ENCODE peak calls at places on chromosomes 1 and 21, in four cellular contexts. One of them, this sample, is unnamed.

GRCh38 chr21:37220433-37220980 is 46.6 kb downstream of the VPS26C start:
- DNase-seq in lung: no peak
- DNase-seq in brain microvascular endothelial cell: peak
- DNase-seq in cardiac fibroblast: peak
- DNase-seq in this sample: peak

GRCh38 chr1:242025681-242026080 is 26.8 kb upstream of the MAP1LC3C start:
- DNase-seq in lung: no peak
- DNase-seq in brain microvascular endothelial cell: no peak
- DNase-seq in cardiac fibroblast: no peak
- DNase-seq in this sample: no peak

GRCh38 chr1:216566809-216567208 is 143.6 kb upstream of the USH2A start:
- DNase-seq in lung: no peak
- DNase-seq in brain microvascular endothelial cell: peak
- DNase-seq in cardiac fibroblast: peak
- DNase-seq in this sample: no peak

GRCh38 chr21:28336299-28336698 is 656.4 kb downstream of the LTN1 start:
- DNase-seq in lung: no peak
- DNase-seq in brain microvascular endothelial cell: peak
- DNase-seq in cardiac fibroblast: peak
- DNase-seq in this sample: peak

GRCh38 chr1:45250544-45250943 is 44.1 kb upstream of the ZSWIM5 start:
- DNase-seq in lung: no peak
- DNase-seq in brain microvascular endothelial cell: no peak
- DNase-seq in cardiac fibroblast: no peak
- DNase-seq in this sample: no peak

GRCh38 chr1:112704908-112705627 is 1.9 kb downstream of the RHOC start:
- DNase-seq in lung: peak
- DNase-seq in brain microvascular endothelial cell: peak
- DNase-seq in cardiac fibroblast: peak
- DNase-seq in this sample: peak

GRCh38 chr1:177181631-177182291 is 11.0 kb downstream of the BRINP2 start:
- DNase-seq in lung: peak
- DNase-seq in brain microvascular endothelial cell: peak
- DNase-seq in cardiac fibroblast: peak
- DNase-seq in this sample: no peak

GRCh38 chr21:36183144-36183795 is 26.6 kb downstream of the DOP1B start:
- DNase-seq in lung: no peak
- DNase-seq in brain microvascular endothelial cell: no peak
- DNase-seq in cardiac fibroblast: no peak
- DNase-seq in this sample: no peak

GRCh38 chr1:174743654-174744561 is 255.8 kb upstream of the CACYBP start:
- DNase-seq in lung: no peak
- DNase-seq in brain microvascular endothelial cell: no peak
- DNase-seq in cardiac fibroblast: peak
- DNase-seq in this sample: no peak

GRCh38 chr1:32867151-32867550 is 3.6 kb downstream of the FNDC5 start:
- DNase-seq in lung: no peak
- DNase-seq in brain microvascular endothelial cell: no peak
- DNase-seq in cardiac fibroblast: no peak
- DNase-seq in this sample: no peak

GRCh38 chr1:15757575-15758401 is 807 bp upstream of the FBLIM1 start:
- DNase-seq in lung: no peak
- DNase-seq in brain microvascular endothelial cell: no peak
- DNase-seq in cardiac fibroblast: peak
- DNase-seq in this sample: no peak

GRCh38 chr1:212364985-212365384 is 49.7 kb downstream of the PACC1 start:
- DNase-seq in lung: no peak
- DNase-seq in brain microvascular endothelial cell: no peak
- DNase-seq in cardiac fibroblast: no peak
- DNase-seq in this sample: no peak

GRCh38 chr21:33948096-33948950 is 32.7 kb upstream of the ATP5PO start:
- DNase-seq in lung: peak
- DNase-seq in brain microvascular endothelial cell: no peak
- DNase-seq in cardiac fibroblast: peak
- DNase-seq in this sample: no peak

GRCh38 chr1:234599617-234600417 is 10.2 kb downstream of the IRF2BP2 start:
- DNase-seq in lung: peak
- DNase-seq in brain microvascular endothelial cell: peak
- DNase-seq in cardiac fibroblast: peak
- DNase-seq in this sample: peak

GRCh38 chr1:4612991-4613390 is 41.4 kb upstream of the AJAP1 start:
- DNase-seq in lung: no peak
- DNase-seq in brain microvascular endothelial cell: no peak
- DNase-seq in cardiac fibroblast: no peak
- DNase-seq in this sample: no peak

DNA sequence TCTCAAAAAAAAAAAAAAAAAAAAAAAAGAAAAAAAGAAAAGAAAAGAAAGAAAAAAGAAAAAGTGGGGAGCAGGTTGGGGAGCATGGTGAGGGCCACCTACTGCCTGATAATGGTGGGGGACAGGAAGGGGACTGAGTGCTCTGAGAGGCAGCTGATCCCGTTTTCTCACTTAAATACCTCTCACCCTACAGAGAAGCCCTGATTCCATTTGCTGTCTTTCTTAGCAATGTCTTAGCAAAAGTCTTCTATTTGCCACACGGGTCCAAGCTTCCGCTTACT is 692 bp upstream of the H6PD start:
- DNase-seq in lung: no peak
- DNase-seq in brain microvascular endothelial cell: no peak
- DNase-seq in cardiac fibroblast: no peak
- DNase-seq in this sample: no peak
- H3K4me3 ChIP-seq in lung: no peak
- H3K4me3 ChIP-seq in brain microvascular endothelial cell: peak
- H3K4me3 ChIP-seq in cardiac fibroblast: no peak
- H3K4me3 ChIP-seq in this sample: peak

GRCh38 chr1:9992910-9993309 is 4.1 kb upstream of the RBP7 start:
- DNase-seq in lung: no peak
- DNase-seq in brain microvascular endothelial cell: no peak
- DNase-seq in cardiac fibroblast: no peak
- DNase-seq in this sample: no peak

GRCh38 chr1:9989773-9990172 is 7.3 kb upstream of the RBP7 start:
- DNase-seq in lung: no peak
- DNase-seq in brain microvascular endothelial cell: no peak
- DNase-seq in cardiac fibroblast: no peak
- DNase-seq in this sample: no peak

GRCh38 chr1:9985001-9985400 is 12.0 kb upstream of the RBP7 start:
- DNase-seq in lung: no peak
- DNase-seq in brain microvascular endothelial cell: no peak
- DNase-seq in cardiac fibroblast: no peak
- DNase-seq in this sample: no peak

GRCh38 chr1:9993571-9994075 is 3.4 kb upstream of the RBP7 start:
- DNase-seq in lung: no peak
- DNase-seq in brain microvascular endothelial cell: no peak
- DNase-seq in cardiac fibroblast: peak
- DNase-seq in this sample: no peak

GRCh38 chr1:9990944-9991343 is 6.1 kb upstream of the RBP7 start:
- DNase-seq in lung: no peak
- DNase-seq in brain microvascular endothelial cell: no peak
- DNase-seq in cardiac fibroblast: peak
- DNase-seq in this sample: no peak
- H3K4me3 ChIP-seq in lung: no peak
- H3K4me3 ChIP-seq in brain microvascular endothelial cell: no peak
- H3K4me3 ChIP-seq in cardiac fibroblast: no peak
- H3K4me3 ChIP-seq in this sample: no peak

DNA sequence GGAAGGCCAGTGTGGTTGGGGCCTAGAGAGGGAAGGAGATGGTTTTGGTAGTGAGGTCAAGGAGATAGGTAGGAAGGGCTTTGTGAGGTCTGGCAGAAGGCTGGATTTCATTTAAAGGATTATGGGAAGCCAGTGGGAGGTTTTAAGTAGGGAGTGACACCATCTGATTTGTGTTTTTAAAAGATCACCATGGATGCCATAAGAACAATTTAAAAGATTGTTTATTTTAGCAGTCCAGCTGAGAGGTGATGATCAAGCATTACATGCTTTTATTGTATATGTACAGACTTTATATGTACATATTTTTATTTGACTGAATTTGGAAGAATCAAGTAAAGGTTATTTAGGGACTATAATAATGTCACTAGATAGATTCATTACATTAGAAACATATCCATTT is 26.4 kb downstream of the RGL1 start:
- DNase-seq in lung: no peak
- DNase-seq in brain microvascular endothelial cell: no peak
- DNase-seq in cardiac fibroblast: no peak
- DNase-seq in this sample: no peak
- H3K4me3 ChIP-seq in lung: no peak
- H3K4me3 ChIP-seq in brain microvascular endothelial cell: no peak
- H3K4me3 ChIP-seq in cardiac fibroblast: no peak
- H3K4me3 ChIP-seq in this sample: no peak

DNA sequence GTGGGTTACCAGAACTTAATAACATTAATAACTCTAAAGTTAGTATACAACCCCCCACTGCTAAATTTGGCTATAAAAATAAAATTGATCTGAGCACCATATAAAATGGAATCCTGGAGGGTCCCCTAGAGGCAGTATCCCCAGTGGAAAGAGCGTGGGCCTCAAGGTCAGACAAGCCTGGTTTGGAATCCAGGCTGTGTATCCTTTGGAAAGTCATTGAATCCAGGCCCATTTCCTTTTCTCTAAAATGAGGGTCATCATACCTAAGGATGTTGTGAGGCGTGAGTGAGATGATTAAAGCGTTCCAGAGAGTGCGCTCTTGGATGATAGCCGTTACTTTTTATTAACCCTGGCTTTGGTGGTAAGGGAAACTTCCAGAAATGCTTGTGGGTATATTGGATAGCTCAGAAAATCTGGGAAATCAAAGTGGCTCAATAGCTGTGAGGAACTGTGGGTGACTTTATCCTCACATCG is 671 bp upstream of the ZNF436 start:
- DNase-seq in lung: no peak
- DNase-seq in brain microvascular endothelial cell: no peak
- DNase-seq in cardiac fibroblast: no peak
- DNase-seq in this sample: no peak
- H3K4me3 ChIP-seq in lung: no peak
- H3K4me3 ChIP-seq in brain microvascular endothelial cell: peak
- H3K4me3 ChIP-seq in cardiac fibroblast: peak
- H3K4me3 ChIP-seq in this sample: peak

GRCh38 chr1:114153621-114154145 is at the start of gene SYT6:
- DNase-seq in lung: no peak
- DNase-seq in brain microvascular endothelial cell: no peak
- DNase-seq in cardiac fibroblast: no peak
- DNase-seq in this sample: no peak

GRCh38 chr1:114153051-114153620 is 533 bp downstream of the SYT6 start:
- DNase-seq in lung: no peak
- DNase-seq in brain microvascular endothelial cell: no peak
- DNase-seq in cardiac fibroblast: no peak
- DNase-seq in this sample: no peak

GRCh38 chr1:114154146-114154962 is 685 bp upstream of the SYT6 start:
- DNase-seq in lung: no peak
- DNase-seq in brain microvascular endothelial cell: no peak
- DNase-seq in cardiac fibroblast: peak
- DNase-seq in this sample: no peak

GRCh38 chr1:114150016-114150415 is 3.7 kb downstream of the SYT6 start:
- DNase-seq in lung: no peak
- DNase-seq in brain microvascular endothelial cell: no peak
- DNase-seq in cardiac fibroblast: no peak
- DNase-seq in this sample: no peak

DNA sequence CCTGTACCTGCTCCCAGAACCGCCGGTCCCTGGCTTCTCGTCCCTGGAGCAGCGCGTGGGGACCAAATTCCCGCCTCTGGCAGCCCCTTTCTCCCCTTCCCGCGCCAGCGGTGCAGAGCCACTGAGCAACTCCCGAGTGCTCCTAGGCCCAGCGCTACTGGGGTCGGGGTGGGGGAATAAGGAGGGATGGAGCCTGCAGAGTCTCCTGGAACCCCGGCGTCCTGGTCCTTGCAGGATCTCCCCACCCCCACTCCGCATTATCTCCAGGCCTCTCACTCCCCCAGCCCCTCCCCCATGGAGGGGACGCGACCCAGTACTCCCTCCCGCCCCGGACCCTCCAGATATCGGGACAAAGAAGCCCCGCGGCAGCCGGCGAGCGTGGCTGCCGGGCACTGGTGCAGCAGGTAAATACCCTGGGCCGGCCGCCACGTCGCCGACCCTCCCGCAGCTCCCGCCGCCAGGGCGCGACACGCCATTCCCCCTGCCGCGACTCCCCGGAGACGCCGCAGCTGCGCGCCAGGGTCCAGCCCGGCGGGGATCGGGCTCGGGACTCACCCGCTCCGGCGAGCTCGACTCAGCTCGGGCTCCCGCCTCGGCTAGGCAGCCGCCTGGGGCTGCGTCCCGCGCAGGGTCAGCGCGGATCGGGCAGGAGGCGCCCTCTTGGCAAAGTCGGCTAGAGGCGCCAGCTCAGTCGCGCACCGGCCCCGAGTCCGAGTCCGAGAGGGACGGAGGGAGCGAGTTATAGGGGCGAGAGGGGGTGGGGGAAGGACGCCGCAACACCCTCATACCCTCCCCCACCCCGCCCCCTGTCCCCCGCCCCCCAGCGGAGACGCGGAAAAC is 1.2 kb downstream of the SYT6 start:
- DNase-seq in lung: peak
- DNase-seq in brain microvascular endothelial cell: no peak
- DNase-seq in cardiac fibroblast: peak
- DNase-seq in this sample: peak
- H3K4me3 ChIP-seq in lung: no peak
- H3K4me3 ChIP-seq in brain microvascular endothelial cell: peak
- H3K4me3 ChIP-seq in cardiac fibroblast: no peak
- H3K4me3 ChIP-seq in this sample: peak

DNA sequence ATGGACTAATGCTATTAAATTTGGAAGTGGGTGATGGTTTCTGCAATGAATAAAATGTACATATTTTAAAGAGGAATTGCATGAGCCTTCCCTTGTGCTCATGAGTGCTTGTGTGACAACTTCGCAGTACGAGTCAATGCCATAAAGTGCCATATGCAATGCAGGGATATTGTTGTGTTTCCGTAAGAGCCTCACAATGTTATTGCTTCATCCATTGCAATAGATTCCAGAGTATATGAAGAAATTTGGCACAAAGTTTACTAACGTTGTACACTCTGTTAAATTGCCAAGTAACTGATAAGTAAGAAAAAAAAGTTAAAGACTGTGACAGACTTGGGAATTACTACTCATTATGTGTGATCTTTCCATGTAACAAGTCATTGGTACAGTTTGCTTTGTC is 22.3 kb downstream of the BTG3 start:
- DNase-seq in lung: no peak
- DNase-seq in brain microvascular endothelial cell: no peak
- DNase-seq in cardiac fibroblast: peak
- DNase-seq in this sample: peak
- H3K4me3 ChIP-seq in lung: no peak
- H3K4me3 ChIP-seq in brain microvascular endothelial cell: no peak
- H3K4me3 ChIP-seq in cardiac fibroblast: no peak
- H3K4me3 ChIP-seq in this sample: no peak

This sample was measured in skeletal muscle cell.